ENCODE peak calls at places on chromosome 13, in seven cellular contexts. X, Y, V, Z, M, S and E are unnamed samples.

GRCh38 chr13:21203132-21203531 is 26.7 kb downstream of the MRPL57 start:
- DNase-seq in X (no peak), Y (no peak), V (no peak), Z (no peak), M (no peak), S (no peak), E (no peak)

GRCh38 chr13:99506632-99507031 is 5.4 kb downstream of the TM9SF2 start:
- DNase-seq in X (no peak), Y (no peak), V (peak; percentile 84), Z (no peak), M (no peak), S (no peak), E (no peak)

GRCh38 chr13:109719962-109720646 is 66.3 kb downstream of the IRS2 start:
- DNase-seq in X (no peak), Y (no peak), V (no peak), Z (no peak), M (no peak), S (no peak), E (no peak)

GRCh38 chr13:40755082-40755755 is 15.8 kb downstream of the MRPS31 start:
- DNase-seq in X (no peak), Y (no peak), V (no peak), Z (peak; percentile 42), M (no peak), S (no peak), E (no peak)

GRCh38 chr13:102877285-102877684 is 31.5 kb downstream of the ERCC5 start:
- DNase-seq in X (no peak), Y (no peak), V (no peak), Z (no peak), M (no peak), S (no peak), E (no peak)

GRCh38 chr13:29754486-29754806 is 96.0 kb downstream of the UBL3 start:
- DNase-seq in X (no peak), Y (no peak), V (no peak), Z (no peak), M (no peak), S (no peak), E (no peak)

GRCh38 chr13:101626925-101627555 is 174.6 kb downstream of the ITGBL1 start:
- DNase-seq in X (no peak), Y (no peak), V (no peak), Z (no peak), M (no peak), S (no peak), E (no peak)

GRCh38 chr13:106155411-106155810 is 380.1 kb downstream of the EFNB2 start:
- DNase-seq in X (no peak), Y (no peak), V (no peak), Z (no peak), M (no peak), S (no peak), E (no peak)

DNA sequence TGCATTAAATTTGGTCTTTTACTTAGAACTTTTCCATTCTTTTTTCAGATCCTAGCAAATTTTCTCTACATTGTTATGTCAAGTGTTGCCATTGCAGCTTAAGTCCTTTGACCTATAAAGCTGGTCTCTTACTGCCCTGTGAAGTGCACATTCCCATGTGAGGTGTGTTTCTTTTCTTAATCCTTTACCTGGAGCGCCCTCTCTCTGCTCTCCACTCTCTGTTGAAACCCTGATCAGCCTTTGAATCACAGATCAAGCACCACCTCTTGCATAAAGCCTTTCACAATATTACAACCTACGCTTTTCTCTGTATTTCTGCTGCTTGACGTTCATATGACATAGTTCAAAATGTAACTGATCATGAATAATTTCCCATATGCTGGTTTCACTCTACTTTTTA is 84.8 kb downstream of the PCDH17 start:
- DNase-seq in X (no peak), Y (no peak), V (no peak), Z (no peak), M (no peak), S (no peak), E (no peak)
- TF ChIP-seq CTCF in X (no peak), Y (no peak), V (no peak), Z (no peak), M (no peak), S (peak; percentile 9), E (no peak)

GRCh38 chr13:75761373-75761772 is 125.2 kb downstream of the LMO7 start:
- DNase-seq in X (no peak), Y (no peak), V (no peak), Z (no peak), M (no peak), S (no peak), E (no peak)

GRCh38 chr13:75762967-75763366 is 126.8 kb downstream of the LMO7 start:
- DNase-seq in X (no peak), Y (no peak), V (no peak), Z (no peak), M (no peak), S (no peak), E (no peak)

GRCh38 chr13:75760182-75760981 is 124.3 kb downstream of the LMO7 start:
- DNase-seq in X (no peak), Y (no peak), V (no peak), Z (peak; percentile 79), M (no peak), S (no peak), E (no peak)

GRCh38 chr13:75763511-75763910 is 127.4 kb downstream of the LMO7 start:
- DNase-seq in X (no peak), Y (no peak), V (no peak), Z (no peak), M (no peak), S (no peak), E (no peak)

DNA sequence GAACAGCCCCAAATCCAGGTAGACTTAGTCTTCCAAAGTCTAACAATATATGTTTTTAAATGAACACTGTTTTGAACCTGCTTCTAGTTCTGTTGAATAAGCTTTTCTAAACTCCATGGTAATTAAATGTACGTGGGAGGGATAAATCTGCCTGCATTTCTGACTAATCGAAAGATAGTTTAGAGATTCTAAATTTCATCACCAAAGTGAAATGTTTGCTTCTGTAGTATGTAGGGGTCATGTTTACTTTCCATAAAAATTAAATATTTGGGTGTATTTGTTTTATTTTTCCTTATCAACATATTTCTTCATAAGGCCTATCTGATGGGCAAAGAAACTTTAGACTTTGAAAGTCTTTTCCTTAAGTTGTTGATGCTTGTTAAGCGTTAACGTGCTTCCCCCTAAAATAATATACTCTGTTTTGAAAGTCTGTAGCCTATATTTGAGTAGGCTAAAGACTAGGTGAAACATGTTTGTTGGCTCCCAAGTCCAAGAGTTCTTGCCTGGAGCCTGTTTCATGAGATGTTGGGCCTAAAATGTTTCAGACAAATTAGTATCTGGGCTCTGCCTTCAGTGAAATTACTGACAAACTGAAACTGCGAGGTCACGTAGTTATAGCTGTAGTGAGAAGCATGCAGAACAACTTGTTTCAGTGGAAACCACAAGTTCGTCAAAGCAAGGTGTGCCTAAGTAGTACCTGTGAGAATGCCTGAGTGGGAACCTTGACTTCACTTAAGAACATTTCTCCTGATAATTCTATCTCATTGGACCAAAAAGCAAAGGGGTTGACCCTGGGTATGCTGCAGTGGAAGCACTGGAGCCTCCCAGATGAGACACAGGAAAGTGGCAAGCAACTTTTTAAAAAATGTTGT is 126.2 kb downstream of the LMO7 start:
- DNase-seq in X (no peak), Y (no peak), V (no peak), Z (no peak), M (no peak), S (no peak), E (no peak)
- TF ChIP-seq POLR2AphosphoS5 in X (no peak), Y (no peak), V (no peak), Z (peak; percentile 61), M (peak; percentile 73), S (no peak), E (no peak)

GRCh38 chr13:38514575-38514974 is 164.9 kb downstream of the UFM1 start:
- DNase-seq in X (no peak), Y (no peak), V (no peak), Z (no peak), M (no peak), S (no peak), E (no peak)

GRCh38 chr13:38520041-38520440 is 166.8 kb upstream of the FREM2 start:
- DNase-seq in X (no peak), Y (no peak), V (no peak), Z (no peak), M (no peak), S (no peak), E (no peak)

GRCh38 chr13:38518328-38518727 is 168.5 kb upstream of the FREM2 start:
- DNase-seq in X (no peak), Y (no peak), V (no peak), Z (no peak), M (no peak), S (no peak), E (no peak)

DNA sequence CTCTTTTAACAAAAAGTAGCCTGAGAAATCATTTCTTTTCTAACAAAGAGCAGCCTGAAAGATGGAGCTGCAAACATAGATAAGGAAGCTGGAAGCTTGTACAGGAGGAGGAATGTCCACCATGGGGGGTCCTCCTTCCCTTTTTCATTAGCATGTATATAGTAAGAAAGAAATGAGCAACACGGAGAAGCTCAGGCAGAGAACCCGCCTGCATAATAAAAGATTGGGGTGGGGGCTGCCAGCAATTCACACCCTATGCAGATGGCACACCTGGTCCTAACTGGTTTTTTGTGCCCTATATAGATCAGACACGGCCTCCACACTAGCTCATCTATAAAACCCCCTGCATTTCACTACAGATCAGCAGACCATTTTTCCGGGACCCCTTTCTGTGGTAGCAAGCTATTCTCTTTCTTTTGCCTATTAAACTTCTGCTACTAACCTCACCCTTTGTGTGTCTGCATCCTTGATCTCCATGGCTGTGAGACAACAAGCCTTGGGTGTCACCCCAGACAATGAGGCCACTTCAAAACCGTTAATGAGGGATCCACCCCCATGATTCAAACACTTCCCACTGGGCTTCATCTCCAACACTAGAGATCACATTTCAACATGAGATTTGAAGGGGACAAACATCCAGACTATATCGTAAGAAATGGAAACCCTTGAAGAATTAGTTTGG is 167.5 kb upstream of the FREM2 start:
- DNase-seq in X (no peak), Y (no peak), V (no peak), Z (no peak), M (no peak), S (no peak), E (no peak)
- H3K27ac ChIP-seq in X (no peak overlapping the region), Y (no peak overlapping the region), V (no peak overlapping the region), Z (no peak overlapping the region), M (no peak overlapping the region), S (no peak overlapping the region), E (no peak overlapping the region)

GRCh38 chr13:46905249-46905648 is 8.4 kb upstream of the HTR2A start:
- DNase-seq in X (no peak), Y (no peak), V (no peak), Z (no peak), M (no peak), S (no peak), E (no peak)
- TF ChIP-seq CTCF in X (peak; percentile 42), Y (no peak), V (no peak), Z (no peak), M (no peak), S (peak; percentile 15), E (no peak)